ENCODE peak calls at places on chromosomes 7 and 10, in six cellular contexts. G, P, T, X, Q and N are unnamed samples. For H3K27me3, the result is how much of the 10 kb centered on the place peaks cover.

GRCh38 chr7:20560325-20561180 is 54.9 kb upstream of the ABCB5 start:
- DNase-seq in X (no peak), G (no peak), P (no peak), T (no peak), Q (no peak), N (no peak)

GRCh38 chr7:877312-878232 is 1.2 kb downstream of the GET4 start:
- DNase-seq in Q (peak), P (no peak), G (peak), X (no peak), T (no peak), N (no peak)

GRCh38 chr10:46553238-46554049 is 3.0 kb downstream of the GPRIN2 start:
- DNase-seq in Q (no peak), T (no peak), P (peak), X (no peak), G (peak), N (no peak)

GRCh38 chr7:141263508-141263907 is 189.6 kb downstream of the TMEM178B start:
- DNase-seq in P (no peak), G (no peak), X (no peak), T (no peak), Q (no peak), N (no peak)

GRCh38 chr7:131357282-131357880 is 29.7 kb downstream of the MKLN1 start:
- DNase-seq in T (no peak), G (no peak), X (no peak), Q (no peak), P (no peak), N (no peak)

GRCh38 chr10:127196227-127196954 is at the start of gene INSYN2A:
- DNase-seq in Q (peak), T (no peak), P (no peak), X (peak), G (peak), N (no peak)

GRCh38 chr10:96257944-96258343 is 13.4 kb downstream of the BLNK start:
- DNase-seq in Q (no peak), G (no peak), T (no peak), X (no peak), P (no peak), N (no peak)

GRCh38 chr10:59957975-59958374 is 51.6 kb upstream of the CCDC6 start:
- DNase-seq in T (no peak), P (no peak), X (no peak), Q (no peak), G (no peak), N (no peak)

GRCh38 chr10:4568731-4569130 is 257.3 kb upstream of the AKR1E2 start:
- DNase-seq in T (no peak), P (no peak), X (no peak), Q (peak), G (no peak), N (no peak)

GRCh38 chr7:12851841-12852240 is 164.4 kb downstream of the ARL4A start:
- DNase-seq in P (no peak), T (no peak), Q (no peak), G (no peak), X (no peak), N (no peak)

GRCh38 chr10:43322321-43322720 is 49.1 kb upstream of the FXYD4 start:
- DNase-seq in T (no peak), X (no peak), P (no peak), G (peak), Q (no peak), N (peak)

GRCh38 chr10:52759154-52759553 is 13.4 kb downstream of the MBL2 start:
- DNase-seq in T (no peak), X (no peak), P (no peak), Q (no peak), G (no peak), N (no peak)

GRCh38 chr10:30821994-30822692 is 192.6 kb upstream of the LYZL2 start:
- DNase-seq in P (no peak), G (no peak), X (no peak), T (no peak), Q (no peak), N (no peak)

GRCh38 chr7:4798706-4799235 is 23.3 kb downstream of the AP5Z1 start:
- DNase-seq in T (no peak), P (peak), Q (no peak), X (no peak), G (no peak), N (no peak)

GRCh38 chr7:114921636-114922150 is at the start of gene MDFIC:
- DNase-seq in T (peak), Q (no peak), G (peak), P (peak), X (no peak), N (peak)

GRCh38 chr7:139068543-139069399 is 32.9 kb upstream of the ZC3HAV1L start:
- DNase-seq in P (no peak), T (no peak), Q (no peak), X (no peak), G (no peak), N (no peak)

GRCh38 chr10:114767101-114767588 is 54.4 kb upstream of the FHIP2A start:
- DNase-seq in P (no peak), G (no peak), T (no peak), Q (no peak), X (peak), N (no peak)

GRCh38 chr10:103186128-103186527 is 6.9 kb downstream of the NT5C2 start:
- DNase-seq in G (no peak), P (no peak), T (no peak), Q (no peak), X (no peak), N (no peak)

GRCh38 chr7:159004411-159004810 is 140.3 kb downstream of the VIPR2 start:
- DNase-seq in P (no peak), T (no peak), X (no peak), Q (no peak), G (no peak), N (no peak)

GRCh38 chr7:129612112-129613015 is 844 bp downstream of the NRF1 start:
- DNase-seq in G (peak), P (peak), X (no peak), T (peak), Q (peak), N (no peak)

GRCh38 chr7:1638113-1638726 is 31.9 kb upstream of the ELFN1 start:
- DNase-seq in P (peak), X (no peak), G (no peak), Q (no peak), T (no peak), N (no peak)

GRCh38 chr7:122217125-122217524 is 73.1 kb upstream of the AASS start:
- DNase-seq in G (no peak), P (no peak), Q (no peak), T (no peak), X (no peak), N (no peak)

GRCh38 chr10:100655760-100656421 is 89.5 kb upstream of the PAX2 start:
- DNase-seq in G (no peak), Q (no peak), P (no peak), X (no peak), T (no peak), N (no peak)
- H3K27me3 ChIP-seq in G (half or more), Q (under half), P (half or more), X (half or more), T (under half), N (half or more)

GRCh38 chr7:50353894-50354595 is 49.5 kb downstream of the IKZF1 start:
- DNase-seq in X (no peak), P (no peak), G (no peak), T (no peak), Q (no peak), N (no peak)
- H3K27me3 ChIP-seq in X (under half), P (under half), G (under half), T (under half), Q (under half), N (under half)

DNA sequence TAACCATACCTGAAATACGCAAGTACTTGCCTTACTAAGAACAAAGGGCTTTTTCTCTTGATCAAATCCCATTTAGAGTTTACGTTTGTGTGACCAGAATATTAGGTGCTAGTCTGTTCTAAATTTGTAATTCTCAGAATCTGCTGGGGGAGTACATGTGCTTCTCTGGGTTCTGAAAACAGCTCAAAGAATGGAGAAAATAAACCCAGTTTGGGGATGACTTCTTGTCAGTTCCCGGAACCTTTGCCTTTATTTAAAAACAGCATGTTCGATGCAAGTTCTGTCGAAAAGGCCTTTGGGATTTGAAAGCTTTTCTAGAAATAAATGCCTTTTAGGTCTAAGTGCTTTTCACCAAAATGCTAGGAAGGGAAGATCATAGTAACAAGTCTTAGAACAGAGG is 147.0 kb downstream of the ARID5B start:
- DNase-seq in P (no peak), X (no peak), G (no peak), T (no peak), Q (no peak), N (no peak)
- H3K27me3 ChIP-seq in P (under half), X (under half), G (under half), T (under half), Q (under half), N (under half)

DNA sequence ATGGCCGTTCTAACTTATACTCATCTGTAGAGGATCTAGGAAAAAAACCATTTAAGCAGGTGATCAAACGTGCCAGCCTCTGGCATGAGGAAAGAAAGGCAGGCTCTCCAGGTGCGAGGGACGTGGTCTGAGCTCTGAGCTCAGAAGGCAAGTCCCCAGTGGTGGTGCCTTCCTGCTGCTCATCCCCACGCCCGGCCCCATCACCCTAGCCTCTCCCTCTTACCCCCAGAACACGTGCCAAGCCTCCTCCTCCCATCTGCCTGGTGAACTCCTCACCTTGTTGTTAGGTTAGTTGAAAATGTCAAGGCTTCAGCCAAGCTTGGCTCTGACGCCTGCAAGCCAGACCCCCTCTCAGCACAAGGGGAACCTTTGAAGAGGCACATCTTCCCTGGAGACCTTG is 571.2 kb upstream of the MKI67 start:
- DNase-seq in Q (no peak), T (no peak), X (no peak), P (no peak), G (no peak), N (no peak)
- H3K27me3 ChIP-seq in Q (under half), T (under half), X (under half), P (under half), G (under half), N (under half)

DNA sequence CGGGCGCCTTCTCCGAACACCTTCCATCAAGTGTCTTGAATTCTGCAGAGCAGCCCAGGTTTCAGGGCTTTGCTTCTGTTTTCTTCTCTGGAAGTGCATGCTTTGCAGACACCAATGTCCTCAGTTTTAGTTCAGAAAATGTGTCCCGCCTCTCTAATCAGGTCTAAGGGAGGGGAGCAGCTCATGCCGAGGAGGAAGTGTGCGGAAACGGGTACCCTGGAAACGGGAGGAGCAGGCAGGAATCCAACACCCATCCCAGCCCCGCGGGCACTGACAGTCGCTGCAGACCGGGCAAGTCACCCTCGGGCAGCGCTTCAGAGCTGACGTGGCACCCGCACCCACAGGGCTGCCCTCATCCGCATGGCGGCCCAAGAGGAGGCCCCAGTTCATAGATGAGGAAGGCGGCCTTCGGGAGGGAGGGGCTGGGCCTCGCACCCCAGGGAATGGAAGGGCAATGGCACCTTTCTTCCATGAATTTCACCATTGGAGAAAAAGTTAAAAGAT is 338.7 kb downstream of the DNAJB6 start:
- DNase-seq in P (no peak), T (no peak), X (no peak), Q (no peak), G (no peak), N (peak)
- H3K27me3 ChIP-seq in P (under half), T (under half), X (under half), Q (under half), G (under half), N (under half)

GRCh38 chr10:131830446-131831130 is 70.2 kb upstream of the PPP2R2D start:
- DNase-seq in G (no peak), T (no peak), X (no peak), P (peak), Q (no peak), N (peak)

GRCh38 chr10:131833446-131834080 is 67.2 kb upstream of the PPP2R2D start:
- DNase-seq in Q (no peak), X (no peak), P (peak), T (no peak), G (no peak), N (peak)

GRCh38 chr10:131831561-131831960 is 69.2 kb upstream of the PPP2R2D start:
- DNase-seq in X (no peak), P (peak), G (no peak), T (no peak), Q (no peak), N (no peak)

GRCh38 chr10:131834152-131834810 is 66.5 kb upstream of the PPP2R2D start:
- DNase-seq in T (no peak), Q (no peak), X (no peak), P (peak), G (no peak), N (peak)

GRCh38 chr10:131832056-131832685 is 68.6 kb upstream of the PPP2R2D start:
- DNase-seq in T (no peak), Q (no peak), G (no peak), P (peak), X (no peak), N (no peak)
- H3K27me3 ChIP-seq in T (under half), Q (under half), G (under half), P (under half), X (under half), N (under half)

DNA sequence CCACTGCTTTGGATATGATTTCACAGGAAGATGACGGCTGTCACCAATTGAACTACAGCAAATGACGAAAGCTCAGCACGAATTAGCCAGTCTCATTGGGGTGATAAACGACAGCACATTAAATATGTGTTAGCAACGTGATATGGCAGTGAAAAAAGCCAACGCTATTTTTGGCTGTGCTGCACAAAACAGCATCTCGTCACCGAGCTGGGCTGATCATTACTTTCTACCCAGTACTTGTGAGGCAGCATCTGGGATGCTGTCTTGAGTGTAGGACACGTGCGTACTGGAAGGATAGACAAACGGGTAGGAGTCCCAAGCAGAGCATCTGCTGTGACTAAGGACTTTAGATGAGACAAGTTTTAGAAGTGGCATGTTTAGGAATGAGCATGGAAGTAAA is 138.3 kb downstream of the EXOC4 start:
- DNase-seq in P (no peak), G (no peak), Q (no peak), X (no peak), T (no peak), N (no peak)
- H3K27me3 ChIP-seq in P (under half), G (under half), Q (under half), X (under half), T (under half), N (under half)

GRCh38 chr10:69800109-69800508 is 1.6 kb upstream of the COL13A1 start:
- DNase-seq in X (peak), T (no peak), Q (peak), G (peak), P (no peak), N (peak)
- H3K27me3 ChIP-seq in X (under half), T (under half), Q (under half), G (under half), P (under half), N (under half)